ENCODE peak calls at places on chromosomes 3 and 15, in five cellular contexts. Y, G, L, B and T are unnamed samples.

GRCh38 chr15:26772588-26773484 is at the start of gene GABRB3:
- DNase-seq in G (no peak), L (no peak), B (peak), Y (no peak), T (no peak)

GRCh38 chr15:82689147-82689546 is 20.5 kb downstream of the AP3B2 start:
- DNase-seq in B (no peak), Y (no peak), G (no peak), L (no peak), T (no peak)

GRCh38 chr3:56361731-56362130 is 106.5 kb downstream of the ERC2 start:
- DNase-seq in B (no peak), G (no peak), L (no peak), Y (no peak), T (no peak)

GRCh38 chr3:61575893-61576292 is 14.5 kb downstream of the PTPRG start:
- DNase-seq in G (no peak), Y (no peak), L (no peak), B (no peak), T (no peak)

GRCh38 chr3:15630646-15631350 is 29.3 kb downstream of the BTD start:
- DNase-seq in G (no peak), L (no peak), B (no peak), Y (no peak), T (peak)

GRCh38 chr3:112293368-112294321 is at the start of gene SLC9C1:
- DNase-seq in Y (peak), G (no peak), L (no peak), B (peak), T (peak)

GRCh38 chr3:197487911-197488391 is 67.8 kb downstream of the BDH1 start:
- DNase-seq in L (no peak), B (peak), G (peak), Y (no peak), T (peak)

GRCh38 chr3:159804726-159805410 is 183.8 kb upstream of the IL12A start:
- DNase-seq in L (peak), G (peak), B (peak), Y (no peak), T (peak)

GRCh38 chr15:92655178-92655995 is at the start of gene FAM174B:
- DNase-seq in L (no peak), G (no peak), Y (peak), B (no peak), T (peak)

GRCh38 chr3:109927161-109927560 is 589.8 kb upstream of the DPPA4 start:
- DNase-seq in G (peak), Y (no peak), B (no peak), L (no peak), T (peak)

GRCh38 chr3:11088066-11088465 is 66.2 kb upstream of the HRH1 start:
- DNase-seq in G (no peak), L (no peak), Y (no peak), B (no peak), T (no peak)

GRCh38 chr3:196220991-196221390 is 4.7 kb downstream of the SLC51A start:
- DNase-seq in G (no peak), Y (no peak), B (no peak), L (no peak), T (no peak)

GRCh38 chr3:142040941-142041575 is 108.3 kb downstream of the TFDP2 start:
- DNase-seq in B (no peak), L (no peak), Y (no peak), G (no peak), T (no peak)

GRCh38 chr3:12999147-13000140 is 73.8 kb downstream of the IQSEC1 start:
- DNase-seq in G (no peak), B (peak), L (no peak), Y (no peak), T (no peak)

GRCh38 chr15:79086814-79087213 is 3.8 kb downstream of the RASGRF1 start:
- DNase-seq in L (no peak), G (no peak), Y (no peak), B (no peak), T (no peak)